ENCODE peak calls at places on chromosomes 13 and 19, in nine cellular contexts. O, A, Z, R, V, L, F, D and G are unnamed samples.

GRCh38 chr13:106357198-106357597 is 178.3 kb downstream of the EFNB2 start:
- DNase-seq in O (no peak), A (no peak), Z (no peak), R (no peak), V (no peak), L (no peak), F (no peak), D (no peak), G (no peak)

GRCh38 chr13:50969691-50970090 is 60.1 kb downstream of the RNASEH2B start:
- DNase-seq in O (no peak), A (peak; percentile 40), Z (no peak), R (no peak), V (no peak), L (no peak), F (no peak), D (no peak), G (no peak)

GRCh38 chr13:30002577-30002976 is 152.2 kb upstream of the UBL3 start:
- DNase-seq in O (no peak), A (no peak), Z (no peak), R (no peak), V (no peak), L (no peak), F (no peak), D (peak; percentile 93), G (peak; percentile 45)

GRCh38 chr13:81133066-81133465 is 792.1 kb upstream of the SPRY2 start:
- DNase-seq in O (no peak), A (no peak), Z (no peak), R (no peak), V (no peak), L (no peak), F (no peak), D (peak; percentile 71), G (no peak)

GRCh38 chr13:75489502-75490263 is 7.7 kb upstream of the TBC1D4 start:
- DNase-seq in O (no peak), A (no peak), Z (no peak), R (no peak), V (no peak), L (no peak), F (no peak), D (peak; percentile 81), G (peak; percentile 15)

GRCh38 chr13:73200432-73200831 is 141.6 kb downstream of the KLF5 start:
- DNase-seq in O (no peak), A (no peak), Z (no peak), R (no peak), V (no peak), L (no peak), F (no peak), D (no peak), G (no peak)

GRCh38 chr13:112876305-112877000 is 92.6 kb upstream of the MCF2L start:
- DNase-seq in O (no peak), A (no peak), Z (no peak), R (no peak), V (no peak), L (no peak), F (peak; percentile 57), D (no peak), G (no peak)

GRCh38 chr13:98141938-98142426 is 912 bp upstream of the FARP1 start:
- DNase-seq in O (no peak), A (no peak), Z (no peak), R (peak; percentile 17), V (peak; percentile 10), L (no peak), F (peak; percentile 87), D (no peak), G (no peak)

GRCh38 chr19:23971598-23971997 is 56.9 kb downstream of the ZNF726 start:
- DNase-seq in O (no peak), A (no peak), Z (no peak), R (peak; percentile 42), V (no peak), L (no peak), F (no peak), D (no peak), G (no peak)